ENCODE peak calls at places on chromosomes 16 and 17, in five cellular contexts. U is prostate gland, K is GM23338, W is breast epithelium, A is sigmoid colon. Z is an unnamed sample.

GRCh38 chr17:37506678-37507077 is 17.0 kb downstream of the DUSP14 start:
- DNase-seq in U (no peak), K (peak; percentile 91), W (no peak), A (no peak), Z (no peak)

GRCh38 chr17:80827646-80828643 is 163.7 kb upstream of the CHMP6 start:
- DNase-seq in U (no peak), K (peak; percentile 64), W (peak; percentile 46), A (peak; percentile 57), Z (no peak)

GRCh38 chr17:49746791-49747490 is 17.0 kb downstream of the FAM117A start:
- DNase-seq in U (no peak), K (peak; percentile 15), W (no peak), A (no peak), Z (no peak)

GRCh38 chr17:37702605-37703004 is 42.3 kb downstream of the HNF1B start:
- DNase-seq in U (no peak), K (no peak), W (no peak), A (no peak), Z (no peak)

GRCh38 chr17:6323626-6324356 is 111.1 kb downstream of the AIPL1 start:
- DNase-seq in U (no peak), K (peak; percentile 47), W (no peak), A (no peak), Z (no peak)

GRCh38 chr17:33862772-33863602 is 392.1 kb upstream of the CCL2 start:
- DNase-seq in U (no peak), K (no peak), W (no peak), A (no peak), Z (no peak)

GRCh38 chr17:39360537-39360936 is 40.9 kb downstream of the FBXL20 start:
- DNase-seq in U (no peak), K (no peak), W (no peak), A (no peak), Z (no peak)

GRCh38 chr17:60599620-60600489 is at the start of gene PPM1D:
- DNase-seq in U (peak; percentile 99), K (peak; percentile 100), W (peak; percentile 99), A (peak; percentile 100), Z (peak; percentile 99)

GRCh38 chr16:65598626-65599025 is 476.8 kb upstream of the CDH11 start:
- DNase-seq in U (no peak), K (no peak), W (no peak), A (no peak), Z (peak; percentile 60)

GRCh38 chr17:71757156-71757555 is 363.7 kb upstream of the SOX9 start:
- DNase-seq in U (no peak), K (no peak), W (no peak), A (no peak), Z (no peak)

GRCh38 chr17:50346313-50347086 is 574 bp downstream of the XYLT2 start:
- DNase-seq in U (peak; percentile 38), K (peak; percentile 75), W (no peak), A (peak; percentile 76), Z (no peak)

GRCh38 chr17:42679001-42679491 is 2.3 kb upstream of the PLEKHH3 start:
- DNase-seq in U (peak; percentile 24), K (peak; percentile 67), W (no peak), A (no peak), Z (no peak)

GRCh38 chr17:6780886-6781285 is 4.9 kb downstream of the FBXO39 start:
- DNase-seq in U (no peak), K (no peak), W (no peak), A (no peak), Z (peak; percentile 74)

GRCh38 chr17:37847811-37848331 is 76.3 kb upstream of the TBC1D3K start:
- DNase-seq in U (no peak), K (no peak), W (no peak), A (no peak), Z (no peak)

GRCh38 chr17:4490637-4491061 is 8.0 kb upstream of the SPNS2 start:
- DNase-seq in U (no peak), K (no peak), W (no peak), A (no peak), Z (no peak)

GRCh38 chr16:71499775-71500364 is 10.7 kb upstream of the ZNF19 start:
- DNase-seq in U (peak; percentile 36), K (peak; percentile 79), W (no peak), A (no peak), Z (no peak)

GRCh38 chr16:84137287-84137686 is 7.7 kb downstream of the HSDL1 start:
- DNase-seq in U (no peak), K (no peak), W (no peak), A (no peak), Z (no peak)

GRCh38 chr17:76237859-76238313 is 2.4 kb downstream of the RNF157 start:
- DNase-seq in U (no peak), K (no peak), W (no peak), A (peak; percentile 8), Z (no peak)

GRCh38 chr17:82449136-82449882 is 1.2 kb downstream of the CYBC1 start:
- DNase-seq in U (no peak), K (peak; percentile 82), W (no peak), A (no peak), Z (no peak)

GRCh38 chr16:175145-175949 is 1.1 kb upstream of the HBA1 start:
- DNase-seq in U (no peak), K (no peak), W (no peak), A (no peak), Z (no peak)

GRCh38 chr17:59074494-59074893 is 32.2 kb downstream of the TRIM37 start:
- DNase-seq in U (no peak), K (no peak), W (no peak), A (no peak), Z (no peak)

GRCh38 chr16:72537684-72538083 is 365.7 kb upstream of the PMFBP1 start:
- DNase-seq in U (no peak), K (no peak), W (no peak), A (no peak), Z (no peak)

GRCh38 chr16:87931504-87931903 is 4.8 kb downstream of the CA5A start:
- DNase-seq in U (no peak), K (no peak), W (no peak), A (no peak), Z (no peak)

GRCh38 chr17:39597372-39598046 is 10.2 kb downstream of the NEUROD2 start:
- DNase-seq in U (no peak), K (no peak), W (no peak), A (no peak), Z (no peak)

GRCh38 chr16:35252356-35252936 is 1793.0 kb downstream of the TP53TG3F start:
- DNase-seq in U (no peak), K (no peak), W (no peak), A (no peak), Z (no peak)

GRCh38 chr16:85221081-85221809 is 109.0 kb upstream of the CIBAR2 start:
- DNase-seq in U (no peak), K (no peak), W (no peak), A (no peak), Z (no peak)

GRCh38 chr16:85222151-85222863 is 110.0 kb upstream of the CIBAR2 start:
- DNase-seq in U (no peak), K (no peak), W (no peak), A (no peak), Z (no peak)

GRCh38 chr16:85216522-85217375 is 104.5 kb upstream of the CIBAR2 start:
- DNase-seq in U (no peak), K (no peak), W (no peak), A (no peak), Z (no peak)

GRCh38 chr16:85221810-85222150 is 109.5 kb upstream of the CIBAR2 start:
- DNase-seq in U (no peak), K (no peak), W (no peak), A (no peak), Z (no peak)

GRCh38 chr16:85220125-85220839 is 108.0 kb upstream of the CIBAR2 start:
- DNase-seq in U (peak; percentile 88), K (no peak), W (no peak), A (peak; percentile 93), Z (no peak)
- TF ChIP-seq POLR2AphosphoS5 in U (peak; percentile 83), K (no peak), W (no peak), A (peak; percentile 10), Z (peak; percentile 45)

GRCh38 chr17:1379930-1380313 is 20.1 kb downstream of the YWHAE start:
- DNase-seq in U (no peak), K (no peak), W (no peak), A (no peak), Z (no peak)
- TF ChIP-seq POLR2AphosphoS5 in U (no peak), K (no peak), W (no peak), A (no peak), Z (no peak)

GRCh38 chr17:28130455-28130854 is 88.0 kb downstream of the NLK start:
- DNase-seq in U (no peak), K (no peak), W (no peak), A (no peak), Z (no peak)
- TF ChIP-seq POLR2AphosphoS5 in U (no peak), K (no peak), W (no peak), A (no peak), Z (no peak)

GRCh38 chr16:89115216-89115949 is 21.7 kb downstream of the ACSF3 start:
- DNase-seq in U (peak; percentile 13), K (no peak), W (no peak), A (peak; percentile 84), Z (peak; percentile 93)
- TF ChIP-seq POLR2AphosphoS5 in U (no peak), K (no peak), W (no peak), A (no peak), Z (peak; percentile 52)

GRCh38 chr17:55731586-55732250 is 9.1 kb upstream of the TMEM100 start:
- DNase-seq in U (no peak), K (peak; percentile 16), W (no peak), A (peak; percentile 91), Z (no peak)
- TF ChIP-seq POLR2AphosphoS5 in U (peak; percentile 49), K (no peak), W (no peak), A (peak; percentile 47), Z (peak; percentile 62)

DNA sequence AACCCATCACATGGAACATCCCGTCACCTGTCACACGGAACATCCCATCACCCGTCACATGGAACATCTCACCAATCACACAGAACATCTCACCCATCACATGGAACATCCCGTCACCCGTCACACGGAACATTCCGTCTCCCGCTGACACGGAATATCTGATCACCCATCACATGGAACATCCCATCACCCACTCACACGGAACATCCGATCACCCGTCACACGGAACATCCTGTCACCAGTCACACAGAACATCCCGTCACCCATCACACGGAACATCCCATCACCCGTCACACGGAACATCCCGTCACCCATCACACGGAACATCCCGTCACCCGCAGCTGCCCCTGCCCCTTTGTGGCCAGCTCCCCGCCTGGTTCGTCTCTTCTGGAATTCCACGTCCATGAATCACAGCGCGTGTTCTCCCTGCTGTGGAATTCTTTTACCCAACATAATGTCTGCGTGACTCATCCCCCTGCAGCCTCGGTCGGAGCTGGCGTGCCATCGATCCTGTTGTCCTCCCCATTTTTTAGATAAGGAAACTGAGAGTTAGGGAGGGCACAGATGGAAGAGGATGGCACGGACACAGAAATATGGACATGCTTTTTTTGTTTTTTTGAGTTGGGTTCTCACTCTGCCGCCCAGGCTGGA is 5.6 kb downstream of the CPNE7 start:
- DNase-seq in U (no peak), K (no peak), W (no peak), A (no peak), Z (no peak)
- TF ChIP-seq POLR2AphosphoS5 in U (no peak), K (no peak), W (no peak), A (no peak), Z (no peak)

DNA sequence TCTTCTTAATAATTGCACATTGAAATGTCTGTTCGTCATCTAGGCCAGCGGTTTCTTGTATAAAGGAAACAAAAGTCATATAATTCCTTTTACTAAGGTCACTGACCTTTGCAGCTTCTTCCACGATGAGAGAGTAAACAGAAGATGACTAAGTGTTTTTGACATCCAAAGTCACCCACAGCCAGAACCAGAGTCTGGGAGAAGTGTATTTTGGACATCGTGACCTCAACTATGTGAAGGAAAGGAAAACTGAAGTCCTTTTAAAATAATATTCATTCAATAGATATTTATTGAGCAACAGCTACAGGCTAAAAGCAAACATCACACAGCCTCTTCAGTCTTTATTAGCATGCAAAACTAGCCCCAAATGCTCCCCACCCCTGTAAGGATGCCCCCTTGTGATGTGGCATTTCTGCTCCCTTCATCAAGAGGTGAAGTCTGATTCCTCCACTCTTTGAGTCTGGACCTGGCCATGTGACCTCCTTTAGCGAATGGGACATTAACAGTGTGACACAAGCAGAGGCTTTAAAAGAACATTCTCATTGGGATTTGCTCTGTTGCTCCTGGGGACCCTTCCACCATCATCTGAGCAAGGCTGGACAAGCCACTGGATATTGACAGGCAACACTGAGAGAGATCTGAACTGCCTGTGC is 8.1 kb upstream of the PMP22 start:
- DNase-seq in U (no peak), K (no peak), W (no peak), A (no peak), Z (no peak)
- TF ChIP-seq POLR2AphosphoS5 in U (no peak), K (no peak), W (no peak), A (no peak), Z (no peak)

Z was measured in esophagus muscularis mucosa.